ENCODE peak calls at places on chromosome 3, in ten cellular contexts. D, I, L, Y, T, A, R, E, C and K are unnamed samples.

GRCh38 chr3:51332156-51332555 is 52.9 kb upstream of the MANF start:
- DNase-seq in D (no peak), I (no peak), L (no peak), Y (no peak), T (no peak), A (no peak), R (no peak), E (no peak), C (no peak), K (no peak)

GRCh38 chr3:162684260-162684659 is 1187.7 kb downstream of the OTOL1 start:
- DNase-seq in D (no peak), I (no peak), L (no peak), Y (no peak), T (no peak), A (no peak), R (no peak), E (no peak), C (no peak), K (no peak)

GRCh38 chr3:54660599-54661210 is 267.2 kb downstream of the LRTM1 start:
- DNase-seq in D (peak; percentile 6), I (no peak), L (no peak), Y (no peak), T (no peak), A (peak; percentile 22), R (no peak), E (no peak), C (peak; percentile 62), K (no peak)

GRCh38 chr3:137582484-137582883 is 181.6 kb upstream of the SOX14 start:
- DNase-seq in D (no peak), I (no peak), L (no peak), Y (no peak), T (no peak), A (no peak), R (no peak), E (no peak), C (no peak), K (no peak)

GRCh38 chr3:1183320-1184048 is 90.7 kb downstream of the CNTN6 start:
- DNase-seq in D (peak; percentile 88), I (no peak), L (no peak), Y (peak; percentile 3), T (peak; percentile 92), A (no peak), R (no peak), E (no peak), C (peak; percentile 69), K (peak; percentile 93)

GRCh38 chr3:72938471-72939265 is 50.8 kb downstream of the GXYLT2 start:
- DNase-seq in D (peak; percentile 97), I (peak; percentile 40), L (peak; percentile 38), Y (peak; percentile 96), T (peak; percentile 98), A (peak; percentile 20), R (peak; percentile 18), E (no peak), C (peak; percentile 100), K (peak; percentile 98)

GRCh38 chr3:168249048-168249538 is 153.4 kb upstream of the GOLIM4 start:
- DNase-seq in D (peak; percentile 22), I (no peak), L (peak; percentile 59), Y (peak; percentile 6), T (peak; percentile 11), A (no peak), R (peak; percentile 15), E (no peak), C (peak; percentile 23), K (peak; percentile 50)

GRCh38 chr3:42055291-42055690 is 35.9 kb upstream of the TRAK1 start:
- DNase-seq in D (peak; percentile 65), I (no peak), L (no peak), Y (peak; percentile 79), T (peak; percentile 45), A (no peak), R (no peak), E (no peak), C (peak; percentile 82), K (peak; percentile 66)

GRCh38 chr3:15521573-15521965 is at the start of gene COLQ:
- DNase-seq in D (no peak), I (no peak), L (no peak), Y (no peak), T (no peak), A (no peak), R (peak; percentile 15), E (no peak), C (peak; percentile 17), K (no peak)

GRCh38 chr3:135929670-135930069 is 35.9 kb upstream of the PPP2R3A start:
- DNase-seq in D (peak; percentile 52), I (no peak), L (no peak), Y (peak; percentile 60), T (peak; percentile 37), A (peak; percentile 40), R (no peak), E (no peak), C (peak; percentile 22), K (peak; percentile 78)

DNA sequence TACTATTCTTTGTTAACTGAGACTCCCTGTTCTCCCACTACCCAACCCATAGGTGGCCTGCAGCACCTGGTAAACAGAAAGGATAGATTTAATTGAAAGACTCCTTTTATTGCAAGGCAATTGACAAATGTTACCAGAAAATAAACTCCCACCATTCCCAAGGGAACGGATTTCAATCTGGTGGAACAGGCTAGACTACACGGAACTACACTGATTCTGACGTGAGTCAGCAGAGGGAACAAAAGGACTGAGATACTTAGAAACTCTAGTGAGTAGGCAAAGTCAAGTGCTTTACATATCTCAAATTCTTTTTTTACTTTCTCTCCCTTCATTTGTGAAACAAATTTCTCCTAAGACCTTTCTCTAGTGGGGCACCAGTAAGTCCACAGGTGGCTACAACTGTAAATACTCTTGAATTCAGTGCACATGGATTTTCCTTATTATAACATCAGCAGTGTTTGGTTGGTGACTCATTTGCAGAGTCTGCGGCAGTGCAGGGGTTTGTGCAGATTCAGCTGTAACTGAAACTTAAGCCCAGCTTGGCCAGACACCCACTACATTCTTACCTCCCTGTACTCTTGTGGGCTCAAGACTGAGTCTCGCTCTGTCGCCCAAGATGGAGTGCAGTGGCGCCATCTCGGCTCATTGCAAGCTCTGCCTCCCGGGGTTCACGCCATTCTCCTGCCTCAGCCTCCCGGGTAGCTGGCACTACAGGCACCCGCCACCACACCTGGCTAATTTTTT is 34.3 kb upstream of the PLSCR2 start:
- DNase-seq in D (peak; percentile 97), I (no peak), L (no peak), Y (peak; percentile 65), T (peak; percentile 99), A (no peak), R (no peak), E (no peak), C (peak; percentile 90), K (peak; percentile 99)
- TF ChIP-seq CTCF in D (peak; percentile 12), I (no peak), L (no peak), Y (no peak), T (no peak), A (no peak), R (no peak), E (no peak), C (no peak), K (no peak)

DNA sequence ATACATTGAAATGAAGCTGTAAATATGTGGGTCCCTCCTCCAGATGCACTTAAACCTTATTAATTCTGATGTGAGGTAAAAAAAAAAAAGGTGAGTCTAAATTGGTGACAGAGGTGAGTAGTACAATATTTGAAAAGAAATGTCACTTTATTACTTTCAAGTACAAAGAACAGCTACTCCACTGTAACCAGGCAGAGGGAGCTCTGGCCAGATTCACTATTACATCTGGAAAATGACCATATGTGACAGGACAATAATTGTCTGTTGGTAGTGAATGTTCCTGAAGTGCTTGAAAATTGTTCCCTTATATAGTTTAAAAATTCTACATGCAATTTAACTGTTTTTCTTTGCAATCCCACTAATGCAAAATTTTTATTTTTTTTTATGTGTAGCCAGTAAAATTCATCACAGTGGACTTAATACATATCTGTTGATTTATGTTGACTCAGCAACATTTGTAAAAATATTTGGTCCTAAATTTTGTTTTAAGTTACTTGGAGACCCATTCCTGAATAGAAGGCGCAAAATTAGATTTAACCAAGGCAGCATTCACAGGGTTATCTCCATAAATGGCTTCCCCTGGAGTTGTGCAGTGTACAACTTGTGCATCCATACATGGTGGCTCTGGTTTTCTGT is 231.9 kb upstream of the TBC1D5 start:
- DNase-seq in D (no peak), I (no peak), L (no peak), Y (peak; percentile 0), T (no peak), A (no peak), R (no peak), E (no peak), C (peak; percentile 7), K (peak; percentile 4)
- TF ChIP-seq CTCF in D (peak; percentile 57), I (no peak), L (no peak), Y (peak; percentile 27), T (no peak), A (peak; percentile 18), R (no peak), E (no peak), C (peak; percentile 39), K (peak; percentile 32)

GRCh38 chr3:50212502-50212901 is 7.4 kb downstream of the SLC38A3 start:
- DNase-seq in D (no peak), I (peak; percentile 5), L (no peak), Y (no peak), T (no peak), A (no peak), R (peak; percentile 43), E (peak; percentile 50), C (no peak), K (no peak)
- TF ChIP-seq CTCF in D (peak; percentile 5), I (no peak), L (no peak), Y (no peak), T (no peak), A (no peak), R (peak; percentile 23), E (peak; percentile 12), C (no peak), K (no peak)

GRCh38 chr3:181274025-181274424 is 284.5 kb upstream of the DNAJC19 start:
- DNase-seq in D (no peak), I (no peak), L (no peak), Y (no peak), T (no peak), A (no peak), R (no peak), E (no peak), C (no peak), K (no peak)

GRCh38 chr3:181279239-181279565 is 289.7 kb upstream of the DNAJC19 start:
- DNase-seq in D (no peak), I (no peak), L (no peak), Y (no peak), T (no peak), A (no peak), R (no peak), E (no peak), C (no peak), K (no peak)

GRCh38 chr3:181276358-181276896 is 286.9 kb upstream of the DNAJC19 start:
- DNase-seq in D (no peak), I (no peak), L (no peak), Y (no peak), T (no peak), A (no peak), R (no peak), E (no peak), C (no peak), K (no peak)

DNA sequence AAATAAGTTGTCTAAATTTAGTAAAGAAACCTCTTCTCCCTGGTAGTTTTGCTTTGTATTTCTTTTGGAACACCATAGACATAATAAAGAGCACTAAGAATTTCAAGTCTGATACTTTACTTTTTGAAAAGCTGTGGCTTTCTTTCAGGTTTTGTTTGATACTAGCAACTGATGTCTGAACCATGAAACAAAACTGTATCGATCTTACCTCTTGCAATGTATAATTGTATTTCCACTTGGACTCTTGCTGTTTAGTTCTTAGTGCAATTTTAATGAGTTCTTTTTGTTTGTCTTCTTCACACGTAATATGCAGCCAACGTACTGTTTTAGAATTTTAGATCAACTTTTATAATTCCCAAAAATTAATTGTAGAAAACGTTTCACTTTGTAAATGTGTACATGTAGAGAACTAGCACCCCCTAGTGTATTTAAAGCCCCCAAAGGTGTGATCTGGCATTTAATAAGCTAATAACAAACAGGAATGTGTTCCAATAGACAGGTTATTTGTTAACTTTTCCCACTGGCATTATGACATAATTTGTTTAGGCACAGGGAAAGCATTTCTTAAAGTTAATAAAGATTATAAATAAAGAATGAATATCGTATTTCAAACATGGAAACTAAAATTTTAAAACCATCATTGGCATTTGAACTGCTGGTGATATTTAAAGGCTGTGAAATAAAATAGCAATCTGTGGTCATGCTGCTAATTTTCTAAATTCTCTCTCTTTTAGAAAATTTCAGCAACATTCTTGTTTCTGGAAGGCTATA is 289.1 kb upstream of the DNAJC19 start:
- DNase-seq in D (no peak), I (no peak), L (peak; percentile 53), Y (no peak), T (no peak), A (no peak), R (no peak), E (no peak), C (peak; percentile 1), K (no peak)
- TF ChIP-seq CTCF in D (peak; percentile 27), I (peak; percentile 42), L (peak; percentile 80), Y (no peak), T (peak; percentile 32), A (peak; percentile 47), R (no peak), E (peak; percentile 20), C (peak; percentile 8), K (no peak)